ENCODE peak calls at places on chromosome 9, in seven cellular contexts. One of them, this sample, is unnamed.

GRCh38 chr9:21828853-21829405 is 26.5 kb downstream of the MTAP start:
- DNase-seq in endothelial cell of umbilical vein: no peak
- DNase-seq in transverse colon: no peak
- DNase-seq in SK-N-SH: no peak
- DNase-seq in breast epithelium: no peak
- DNase-seq in prostate gland: no peak
- DNase-seq in spleen: no peak
- DNase-seq in this sample: no peak

GRCh38 chr9:130779153-130779855 is 55.8 kb upstream of the ABL1 start:
- DNase-seq in endothelial cell of umbilical vein: no peak
- DNase-seq in transverse colon: no peak
- DNase-seq in SK-N-SH: no peak
- DNase-seq in breast epithelium: no peak
- DNase-seq in prostate gland: no peak
- DNase-seq in spleen: no peak
- DNase-seq in this sample: no peak

GRCh38 chr9:93459432-93459847 is 6.1 kb upstream of the FAM120AOS start:
- DNase-seq in endothelial cell of umbilical vein: no peak
- DNase-seq in transverse colon: no peak
- DNase-seq in SK-N-SH: no peak
- DNase-seq in breast epithelium: no peak
- DNase-seq in prostate gland: no peak
- DNase-seq in spleen: no peak
- DNase-seq in this sample: no peak

GRCh38 chr9:130034570-130034969 is 8.4 kb downstream of the FNBP1 start:
- DNase-seq in endothelial cell of umbilical vein: peak; percentile 40
- DNase-seq in transverse colon: no peak
- DNase-seq in SK-N-SH: no peak
- DNase-seq in breast epithelium: no peak
- DNase-seq in prostate gland: no peak
- DNase-seq in spleen: no peak
- DNase-seq in this sample: no peak

GRCh38 chr9:110835859-110836271 is 167.3 kb downstream of the MUSK start:
- DNase-seq in endothelial cell of umbilical vein: no peak
- DNase-seq in transverse colon: no peak
- DNase-seq in SK-N-SH: no peak
- DNase-seq in breast epithelium: no peak
- DNase-seq in prostate gland: no peak
- DNase-seq in spleen: no peak
- DNase-seq in this sample: peak; percentile 1

GRCh38 chr9:93128011-93128714 is 5.9 kb downstream of the NINJ1 start:
- DNase-seq in endothelial cell of umbilical vein: no peak
- DNase-seq in transverse colon: no peak
- DNase-seq in SK-N-SH: no peak
- DNase-seq in breast epithelium: no peak
- DNase-seq in prostate gland: no peak
- DNase-seq in spleen: peak; percentile 78
- DNase-seq in this sample: no peak

GRCh38 chr9:89892920-89893319 is 288.1 kb downstream of the GADD45G start:
- DNase-seq in endothelial cell of umbilical vein: no peak
- DNase-seq in transverse colon: no peak
- DNase-seq in SK-N-SH: no peak
- DNase-seq in breast epithelium: no peak
- DNase-seq in prostate gland: no peak
- DNase-seq in spleen: no peak
- DNase-seq in this sample: no peak

GRCh38 chr9:137691648-137692357 is 73.0 kb downstream of the EHMT1 start:
- DNase-seq in endothelial cell of umbilical vein: peak; percentile 29
- DNase-seq in transverse colon: no peak
- DNase-seq in SK-N-SH: no peak
- DNase-seq in breast epithelium: no peak
- DNase-seq in prostate gland: no peak
- DNase-seq in spleen: peak; percentile 89
- DNase-seq in this sample: no peak

GRCh38 chr9:12876872-12877271 is 102.1 kb downstream of the LURAP1L start:
- DNase-seq in endothelial cell of umbilical vein: peak; percentile 56
- DNase-seq in transverse colon: no peak
- DNase-seq in SK-N-SH: no peak
- DNase-seq in breast epithelium: no peak
- DNase-seq in prostate gland: no peak
- DNase-seq in spleen: no peak
- DNase-seq in this sample: no peak

GRCh38 chr9:34628656-34629491 is at the start of gene ARID3C:
- DNase-seq in endothelial cell of umbilical vein: no peak
- DNase-seq in transverse colon: peak; percentile 55
- DNase-seq in SK-N-SH: peak; percentile 84
- DNase-seq in breast epithelium: no peak
- DNase-seq in prostate gland: no peak
- DNase-seq in spleen: no peak
- DNase-seq in this sample: peak; percentile 69

DNA sequence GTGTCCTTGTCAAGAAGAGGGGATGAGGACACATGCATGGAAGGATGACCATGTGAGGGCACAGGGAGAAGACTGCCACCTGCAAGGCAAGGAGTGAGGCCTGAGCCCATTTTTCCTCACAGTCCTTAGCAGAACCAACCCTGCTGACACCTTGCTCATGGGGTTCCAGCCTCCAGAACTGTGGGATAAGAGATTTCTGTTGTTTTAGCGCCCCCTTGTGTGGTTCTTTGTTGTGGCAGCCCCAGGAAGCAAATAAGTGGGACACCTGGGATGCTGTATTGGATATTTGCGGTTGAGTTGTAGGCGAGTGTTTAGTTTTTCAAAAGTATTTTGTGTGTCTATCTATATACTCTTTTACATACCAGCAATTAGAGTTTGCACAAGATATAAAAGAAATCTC is 206.4 kb downstream of the NXNL2 start:
- DNase-seq in endothelial cell of umbilical vein: no peak
- DNase-seq in transverse colon: no peak
- DNase-seq in SK-N-SH: no peak
- DNase-seq in breast epithelium: no peak
- DNase-seq in prostate gland: no peak
- DNase-seq in spleen: no peak
- DNase-seq in this sample: peak; percentile 63
- TF ChIP-seq CTCF in endothelial cell of umbilical vein: peak; percentile 27
- TF ChIP-seq CTCF in transverse colon: no peak
- TF ChIP-seq CTCF in SK-N-SH: peak; percentile 51
- TF ChIP-seq CTCF in breast epithelium: no peak
- TF ChIP-seq CTCF in prostate gland: no peak
- TF ChIP-seq CTCF in spleen: no peak
- TF ChIP-seq CTCF in this sample: peak; percentile 73

DNA sequence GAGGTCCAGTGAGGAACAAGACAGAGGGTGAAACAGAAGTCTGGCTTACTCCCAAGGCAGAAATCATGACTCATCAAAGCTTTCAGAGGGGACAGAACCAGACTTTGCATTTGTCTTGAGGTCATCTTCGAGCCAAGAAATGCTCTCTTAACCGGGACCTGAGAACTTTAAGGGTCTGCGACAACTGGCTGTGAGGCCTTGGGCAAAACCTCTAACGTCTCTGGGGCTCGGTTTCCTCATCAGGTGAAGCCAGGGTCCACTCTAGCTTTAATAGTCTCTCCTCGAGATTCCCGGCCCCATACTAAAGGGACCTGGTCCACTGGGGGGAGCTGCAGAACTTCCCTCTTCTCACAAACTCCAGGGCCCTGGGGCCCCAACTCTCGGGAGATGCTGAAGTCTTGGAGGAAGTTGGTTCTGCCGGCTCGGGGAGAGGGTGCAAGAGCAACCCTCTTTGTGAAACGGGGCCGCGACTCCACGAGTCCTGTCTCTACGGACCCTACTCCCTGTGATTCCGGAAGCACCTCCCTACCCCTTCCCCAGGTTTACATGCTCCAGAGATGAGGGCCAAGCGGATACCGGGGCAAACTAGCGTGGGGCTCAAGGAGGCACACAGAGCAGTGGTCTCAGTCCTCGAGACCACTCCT is 2.6 kb downstream of the GLIS3 start:
- DNase-seq in endothelial cell of umbilical vein: peak; percentile 78
- DNase-seq in transverse colon: peak; percentile 80
- DNase-seq in SK-N-SH: peak; percentile 54
- DNase-seq in breast epithelium: peak; percentile 75
- DNase-seq in prostate gland: peak; percentile 66
- DNase-seq in spleen: peak; percentile 79
- DNase-seq in this sample: peak; percentile 84
- TF ChIP-seq POLR2AphosphoS5 in endothelial cell of umbilical vein: no peak
- TF ChIP-seq POLR2AphosphoS5 in transverse colon: peak; percentile 28
- TF ChIP-seq POLR2AphosphoS5 in SK-N-SH: peak; percentile 71
- TF ChIP-seq POLR2AphosphoS5 in breast epithelium: peak; percentile 15
- TF ChIP-seq POLR2AphosphoS5 in prostate gland: peak; percentile 32
- TF ChIP-seq POLR2AphosphoS5 in spleen: no peak
- TF ChIP-seq POLR2AphosphoS5 in this sample: no peak

GRCh38 chr9:107295995-107296394 is 12.9 kb downstream of the RAD23B start:
- DNase-seq in endothelial cell of umbilical vein: no peak
- DNase-seq in transverse colon: no peak
- DNase-seq in SK-N-SH: no peak
- DNase-seq in breast epithelium: no peak
- DNase-seq in prostate gland: no peak
- DNase-seq in spleen: no peak
- DNase-seq in this sample: no peak

GRCh38 chr9:107294756-107295155 is 11.7 kb downstream of the RAD23B start:
- DNase-seq in endothelial cell of umbilical vein: no peak
- DNase-seq in transverse colon: no peak
- DNase-seq in SK-N-SH: no peak
- DNase-seq in breast epithelium: no peak
- DNase-seq in prostate gland: no peak
- DNase-seq in spleen: no peak
- DNase-seq in this sample: no peak

GRCh38 chr9:107293555-107294085 is 10.5 kb downstream of the RAD23B start:
- DNase-seq in endothelial cell of umbilical vein: no peak
- DNase-seq in transverse colon: no peak
- DNase-seq in SK-N-SH: no peak
- DNase-seq in breast epithelium: no peak
- DNase-seq in prostate gland: no peak
- DNase-seq in spleen: no peak
- DNase-seq in this sample: no peak

DNA sequence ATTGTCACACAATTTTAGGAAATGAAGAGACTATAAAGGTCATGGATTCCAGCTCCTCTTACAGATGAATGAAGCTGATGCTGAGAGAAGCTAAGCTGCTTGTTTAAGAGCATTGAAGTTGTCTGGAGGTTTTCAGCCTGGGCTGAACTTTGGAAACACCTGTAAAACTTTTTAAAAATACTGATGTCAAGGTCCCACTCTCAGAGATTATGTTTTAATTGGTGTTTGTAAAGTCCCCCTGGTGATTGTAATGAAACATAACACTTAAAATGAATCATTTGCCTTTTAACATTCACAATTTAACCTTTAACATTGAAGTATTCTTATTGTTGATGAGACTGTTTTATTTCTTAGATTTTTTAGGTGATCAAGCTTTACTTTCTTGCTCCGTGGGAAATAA is 16.4 kb downstream of the RAD23B start:
- DNase-seq in endothelial cell of umbilical vein: peak; percentile 33
- DNase-seq in transverse colon: no peak
- DNase-seq in SK-N-SH: no peak
- DNase-seq in breast epithelium: no peak
- DNase-seq in prostate gland: no peak
- DNase-seq in spleen: no peak
- DNase-seq in this sample: no peak
- TF ChIP-seq CTCF in endothelial cell of umbilical vein: no peak
- TF ChIP-seq CTCF in transverse colon: no peak
- TF ChIP-seq CTCF in SK-N-SH: peak; percentile 38
- TF ChIP-seq CTCF in breast epithelium: no peak
- TF ChIP-seq CTCF in prostate gland: no peak
- TF ChIP-seq CTCF in spleen: no peak
- TF ChIP-seq CTCF in this sample: peak; percentile 26

GRCh38 chr9:106993603-106994002 is 130.6 kb downstream of the ZNF462 start:
- DNase-seq in endothelial cell of umbilical vein: no peak
- DNase-seq in transverse colon: no peak
- DNase-seq in SK-N-SH: no peak
- DNase-seq in breast epithelium: no peak
- DNase-seq in prostate gland: no peak
- DNase-seq in spleen: no peak
- DNase-seq in this sample: no peak

GRCh38 chr9:106994463-106994862 is 131.5 kb downstream of the ZNF462 start:
- DNase-seq in endothelial cell of umbilical vein: no peak
- DNase-seq in transverse colon: no peak
- DNase-seq in SK-N-SH: no peak
- DNase-seq in breast epithelium: no peak
- DNase-seq in prostate gland: no peak
- DNase-seq in spleen: no peak
- DNase-seq in this sample: no peak

GRCh38 chr9:106992186-106992585 is 129.2 kb downstream of the ZNF462 start:
- DNase-seq in endothelial cell of umbilical vein: no peak
- DNase-seq in transverse colon: no peak
- DNase-seq in SK-N-SH: no peak
- DNase-seq in breast epithelium: no peak
- DNase-seq in prostate gland: no peak
- DNase-seq in spleen: no peak
- DNase-seq in this sample: no peak
- TF ChIP-seq POLR2AphosphoS5 in endothelial cell of umbilical vein: no peak
- TF ChIP-seq POLR2AphosphoS5 in transverse colon: no peak
- TF ChIP-seq POLR2AphosphoS5 in SK-N-SH: no peak
- TF ChIP-seq POLR2AphosphoS5 in breast epithelium: no peak
- TF ChIP-seq POLR2AphosphoS5 in prostate gland: no peak
- TF ChIP-seq POLR2AphosphoS5 in spleen: no peak
- TF ChIP-seq POLR2AphosphoS5 in this sample: no peak

GRCh38 chr9:81619353-81620008 is 69.9 kb downstream of the TLE1 start:
- DNase-seq in endothelial cell of umbilical vein: no peak
- DNase-seq in transverse colon: no peak
- DNase-seq in SK-N-SH: no peak
- DNase-seq in breast epithelium: no peak
- DNase-seq in prostate gland: no peak
- DNase-seq in spleen: no peak
- DNase-seq in this sample: no peak
- TF ChIP-seq CTCF in endothelial cell of umbilical vein: no peak
- TF ChIP-seq CTCF in transverse colon: no peak
- TF ChIP-seq CTCF in SK-N-SH: no peak
- TF ChIP-seq CTCF in breast epithelium: no peak
- TF ChIP-seq CTCF in prostate gland: no peak
- TF ChIP-seq CTCF in spleen: no peak
- TF ChIP-seq CTCF in this sample: no peak

GRCh38 chr9:91771027-91771426 is 179.0 kb downstream of the ROR2 start:
- DNase-seq in endothelial cell of umbilical vein: no peak
- DNase-seq in transverse colon: peak; percentile 44
- DNase-seq in SK-N-SH: no peak
- DNase-seq in breast epithelium: no peak
- DNase-seq in prostate gland: no peak
- DNase-seq in spleen: no peak
- DNase-seq in this sample: peak; percentile 61
- TF ChIP-seq POLR2AphosphoS5 in endothelial cell of umbilical vein: no peak
- TF ChIP-seq POLR2AphosphoS5 in transverse colon: peak; percentile 23
- TF ChIP-seq POLR2AphosphoS5 in SK-N-SH: no peak
- TF ChIP-seq POLR2AphosphoS5 in breast epithelium: no peak
- TF ChIP-seq POLR2AphosphoS5 in prostate gland: no peak
- TF ChIP-seq POLR2AphosphoS5 in spleen: no peak
- TF ChIP-seq POLR2AphosphoS5 in this sample: no peak

DNA sequence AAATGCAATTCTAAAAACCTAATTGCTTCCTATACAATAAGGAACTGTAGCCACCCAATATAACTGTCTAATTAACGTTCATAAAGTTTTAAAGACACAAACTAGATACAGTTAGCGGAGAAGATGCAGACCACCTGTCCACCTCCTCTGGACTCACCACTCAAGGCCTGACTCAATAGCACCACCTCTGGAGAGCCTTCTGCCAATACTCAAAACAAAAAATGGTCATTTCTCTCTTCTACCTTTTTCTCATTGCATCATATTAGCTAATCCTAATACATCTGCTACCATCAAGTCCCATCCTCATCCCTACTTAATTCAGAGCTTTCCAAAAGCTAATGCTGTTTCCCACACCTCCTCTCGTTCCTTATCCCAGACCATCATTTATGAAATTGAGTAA is 159.9 kb downstream of the MLLT3 start:
- DNase-seq in endothelial cell of umbilical vein: no peak
- DNase-seq in transverse colon: no peak
- DNase-seq in SK-N-SH: no peak
- DNase-seq in breast epithelium: no peak
- DNase-seq in prostate gland: no peak
- DNase-seq in spleen: no peak
- DNase-seq in this sample: peak; percentile 53
- TF ChIP-seq CTCF in endothelial cell of umbilical vein: no peak
- TF ChIP-seq CTCF in transverse colon: no peak
- TF ChIP-seq CTCF in SK-N-SH: peak; percentile 21
- TF ChIP-seq CTCF in breast epithelium: no peak
- TF ChIP-seq CTCF in prostate gland: no peak
- TF ChIP-seq CTCF in spleen: no peak
- TF ChIP-seq CTCF in this sample: peak; percentile 69